ENCODE peak calls at places on chromosomes 13 and 19, in eight cellular contexts. N, J, M, Z, I, F, X and K are unnamed samples.

GRCh38 chr19:30783936-30784335 is 411.8 kb downstream of the ZNF536 start:
- DNase-seq in Z (no peak), N (no peak), M (peak), F (no peak), J (no peak), I (no peak), X (no peak), K (no peak)

GRCh38 chr13:24716011-24716410 is 35.8 kb downstream of the ATP12A start:
- DNase-seq in F (no peak), Z (no peak), J (peak), N (no peak), M (peak), X (no peak), I (no peak), K (no peak)

GRCh38 chr19:12983561-12984142 is 11.6 kb upstream of the NFIX start:
- DNase-seq in J (peak), F (peak), Z (peak), M (peak), N (peak), X (peak), I (peak), K (peak)

GRCh38 chr19:17243854-17244617 is 1.7 kb downstream of the NR2F6 start:
- DNase-seq in M (peak), F (peak), N (peak), Z (no peak), X (peak), J (peak), I (no peak), K (no peak)

GRCh38 chr19:13082192-13083007 is 20.3 kb downstream of the LYL1 start:
- DNase-seq in I (peak), X (peak), M (peak), J (peak), N (peak), Z (peak), F (peak), K (no peak)

GRCh38 chr19:48292798-48293197 is 22.9 kb downstream of the ZNF114 start:
- DNase-seq in I (peak), X (no peak), F (peak), M (no peak), Z (no peak), J (no peak), N (no peak), K (no peak)

GRCh38 chr19:3509566-3509989 is 3.5 kb downstream of the FZR1 start:
- DNase-seq in I (peak), M (no peak), N (no peak), X (no peak), J (no peak), F (no peak), Z (no peak), K (no peak)

GRCh38 chr19:1285737-1286360 is at the start of gene EFNA2:
- DNase-seq in F (no peak), J (no peak), X (no peak), I (no peak), Z (no peak), N (no peak), M (no peak), K (no peak)

GRCh38 chr13:77475345-77476084 is 60.0 kb upstream of the SCEL start:
- DNase-seq in J (no peak), F (no peak), N (no peak), M (no peak), I (no peak), X (no peak), Z (no peak), K (no peak)

GRCh38 chr13:99548448-99548847 is 47.2 kb downstream of the TM9SF2 start:
- DNase-seq in J (no peak), I (no peak), M (no peak), F (no peak), Z (peak), X (no peak), N (no peak), K (no peak)

GRCh38 chr19:36528921-36529518 is 949 bp upstream of the ZNF260 start:
- DNase-seq in I (no peak), M (peak), Z (peak), F (no peak), X (peak), N (no peak), J (peak), K (no peak)

GRCh38 chr13:110629735-110630134 is 14.4 kb downstream of the NAXD start:
- DNase-seq in I (no peak), J (no peak), Z (no peak), F (no peak), X (no peak), M (peak), N (no peak), K (no peak)

GRCh38 chr13:76331948-76332712 is 554.1 kb downstream of the KCTD12 start:
- DNase-seq in F (no peak), J (no peak), X (no peak), Z (no peak), N (no peak), I (peak), M (no peak), K (no peak)

GRCh38 chr13:107209811-107210210 is 641.9 kb upstream of the ARGLU1 start:
- DNase-seq in I (peak), Z (no peak), F (no peak), N (no peak), J (no peak), M (no peak), X (no peak), K (no peak)

GRCh38 chr13:21615427-21615826 is 11.5 kb upstream of the MICU2 start:
- DNase-seq in J (no peak), M (no peak), F (no peak), Z (no peak), I (no peak), N (no peak), X (no peak), K (no peak)

GRCh38 chr13:112202966-112203365 is 136.0 kb downstream of the SOX1 start:
- DNase-seq in X (no peak), F (no peak), N (no peak), I (no peak), Z (no peak), J (no peak), M (no peak), K (no peak)

GRCh38 chr13:34620073-34620858 is 321.8 kb upstream of the NBEA start:
- DNase-seq in F (no peak), N (no peak), M (no peak), X (no peak), Z (no peak), I (no peak), J (no peak), K (no peak)

GRCh38 chr13:60431108-60431700 is 34.2 kb downstream of the TDRD3 start:
- DNase-seq in F (peak), M (no peak), Z (peak), N (no peak), I (peak), J (no peak), X (no peak), K (no peak)

GRCh38 chr19:3849092-3849491 is 19.7 kb downstream of the ZFR2 start:
- DNase-seq in X (peak), F (no peak), I (no peak), J (peak), N (no peak), Z (peak), M (peak), K (no peak)

GRCh38 chr19:42284641-42285341 is 15.7 kb downstream of the CIC start:
- DNase-seq in M (peak), X (no peak), J (peak), I (no peak), N (peak), F (no peak), Z (peak), K (peak)

GRCh38 chr19:38733493-38734175 is 10.6 kb downstream of the CAPN12 start:
- DNase-seq in F (peak), Z (no peak), N (peak), J (peak), M (no peak), I (no peak), X (no peak), K (no peak)

GRCh38 chr13:43434185-43434584 is 352.6 kb downstream of the ENOX1 start:
- DNase-seq in X (no peak), J (no peak), I (no peak), M (no peak), Z (no peak), F (no peak), N (no peak), K (no peak)

GRCh38 chr13:45162821-45163220 is 38.0 kb downstream of the KCTD4 start:
- DNase-seq in I (peak), N (no peak), F (peak), M (no peak), Z (no peak), X (no peak), J (no peak), K (no peak)

GRCh38 chr19:8526345-8527062 is 12.5 kb upstream of the ZNF414 start:
- DNase-seq in Z (no peak), J (peak), I (peak), X (peak), N (peak), M (peak), F (peak), K (peak)

GRCh38 chr13:113220877-113221276 is 11.5 kb downstream of the CUL4A start:
- DNase-seq in J (no peak), M (peak), Z (no peak), F (peak), N (no peak), I (no peak), X (no peak), K (no peak)

GRCh38 chr19:14023404-14024235 is 4.3 kb upstream of the RLN3 start:
- DNase-seq in M (peak), F (peak), X (peak), Z (peak), I (peak), J (peak), N (peak), K (no peak)

GRCh38 chr13:73698859-73699258 is 435.3 kb downstream of the KLF12 start:
- DNase-seq in X (no peak), I (no peak), F (no peak), N (no peak), Z (no peak), J (no peak), M (no peak), K (no peak)

GRCh38 chr19:13281567-13282291 is 131.5 kb downstream of the IER2 start:
- DNase-seq in N (no peak), I (no peak), J (no peak), Z (no peak), X (no peak), M (no peak), F (no peak), K (no peak)

GRCh38 chr13:76025392-76025791 is 389.3 kb downstream of the LMO7 start:
- DNase-seq in J (no peak), N (no peak), I (no peak), Z (no peak), F (no peak), M (no peak), X (no peak), K (no peak)

GRCh38 chr19:6230991-6231448 is 48.8 kb downstream of the MLLT1 start:
- DNase-seq in J (no peak), N (no peak), M (no peak), F (no peak), I (no peak), X (no peak), Z (no peak), K (no peak)

GRCh38 chr13:100633461-100633860 is 41.1 kb downstream of the TMTC4 start:
- DNase-seq in Z (no peak), F (peak), M (no peak), I (peak), J (no peak), N (no peak), X (no peak), K (no peak)

GRCh38 chr13:113119822-113120189 is 2.8 kb upstream of the F10 start:
- DNase-seq in I (no peak), Z (no peak), N (no peak), M (no peak), X (no peak), J (no peak), F (no peak), K (no peak)

GRCh38 chr13:110448230-110448629 is 113.3 kb downstream of the RAB20 start:
- DNase-seq in J (no peak), F (no peak), Z (no peak), N (no peak), X (no peak), M (no peak), I (peak), K (no peak)

GRCh38 chr19:20359933-20360720 is 193.1 kb downstream of the ZNF486 start:
- DNase-seq in F (no peak), N (no peak), I (no peak), X (peak), M (peak), J (peak), Z (no peak), K (no peak)

GRCh38 chr13:25598421-25598820 is 226.6 kb downstream of the ATP8A2 start:
- DNase-seq in N (no peak), F (no peak), Z (no peak), I (no peak), M (no peak), J (no peak), X (no peak), K (no peak)

GRCh38 chr19:55437410-55437809 is 5.7 kb downstream of the SHISA7 start:
- DNase-seq in F (peak), J (peak), X (peak), Z (peak), M (peak), I (peak), N (no peak), K (no peak)

GRCh38 chr13:24923305-24923640 is 159.3 kb downstream of the RNF17 start:
- DNase-seq in N (no peak), F (no peak), M (no peak), X (no peak), I (peak), Z (peak), J (no peak), K (no peak)

GRCh38 chr19:2207991-2208860 is 27.9 kb downstream of the PLEKHJ1 start:
- DNase-seq in M (peak), Z (no peak), N (no peak), F (peak), J (peak), X (peak), I (peak), K (no peak)

GRCh38 chr19:12841094-12841493 is 2.8 kb downstream of the MAST1 start:
- DNase-seq in X (peak), F (no peak), J (peak), I (no peak), N (no peak), Z (no peak), M (peak), K (no peak)

GRCh38 chr13:31012285-31013024 is 80.0 kb downstream of the TEX26 start:
- DNase-seq in Z (peak), F (no peak), N (no peak), I (peak), J (peak), M (peak), X (no peak), K (no peak)

GRCh38 chr13:31011193-31011860 is 78.9 kb downstream of the TEX26 start:
- DNase-seq in J (no peak), I (no peak), F (no peak), Z (no peak), M (peak), X (no peak), N (no peak), K (no peak)

GRCh38 chr13:31007392-31007791 is 74.9 kb downstream of the TEX26 start:
- DNase-seq in I (no peak), F (no peak), J (no peak), M (peak), X (no peak), N (no peak), Z (no peak), K (no peak)

GRCh38 chr13:31008400-31009115 is 76.1 kb downstream of the TEX26 start:
- DNase-seq in N (no peak), M (peak), J (no peak), X (no peak), Z (no peak), I (peak), F (no peak), K (no peak)

DNA sequence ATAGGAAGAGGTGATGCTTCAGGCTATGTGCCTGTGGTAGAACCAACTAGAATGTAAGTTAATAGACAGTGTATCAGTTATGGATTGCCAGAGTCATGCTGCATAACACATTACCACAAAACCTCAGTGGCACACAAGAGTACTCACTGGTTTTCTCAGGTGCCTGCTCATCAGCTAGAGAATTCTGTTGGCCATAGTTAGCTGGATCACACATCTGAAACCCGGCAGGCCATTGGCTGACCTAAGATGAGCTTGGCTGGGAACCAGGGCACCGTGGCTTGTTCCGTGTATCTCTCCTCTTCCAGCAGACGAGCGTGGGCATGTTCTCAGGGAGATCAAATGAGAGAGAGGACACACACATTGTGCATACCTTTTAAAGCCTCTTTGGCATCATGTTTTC is 76.7 kb downstream of the TEX26 start:
- DNase-seq in J (no peak), N (no peak), M (peak), I (peak), X (no peak), F (no peak), Z (no peak), K (no peak)
- TF ChIP-seq CTCF in J (no peak), N (no peak), M (no peak), I (no peak), X (no peak), F (no peak), Z (no peak), K (no peak)

GRCh38 chr19:15123031-15123890 is 16.1 kb downstream of the SYDE1 start:
- DNase-seq in Z (no peak), M (no peak), N (no peak), J (no peak), F (no peak), X (no peak), I (no peak), K (no peak)

GRCh38 chr19:15122331-15123030 is 15.3 kb downstream of the SYDE1 start:
- DNase-seq in M (no peak), Z (no peak), J (no peak), X (no peak), N (no peak), I (no peak), F (no peak), K (no peak)

GRCh38 chr19:15118248-15118647 is 11.0 kb downstream of the SYDE1 start:
- DNase-seq in Z (no peak), N (no peak), F (no peak), J (no peak), M (no peak), I (no peak), X (no peak), K (no peak)

GRCh38 chr19:15118789-15119494 is 11.7 kb downstream of the SYDE1 start:
- DNase-seq in N (no peak), Z (no peak), X (no peak), F (no peak), M (no peak), I (no peak), J (no peak), K (no peak)

DNA sequence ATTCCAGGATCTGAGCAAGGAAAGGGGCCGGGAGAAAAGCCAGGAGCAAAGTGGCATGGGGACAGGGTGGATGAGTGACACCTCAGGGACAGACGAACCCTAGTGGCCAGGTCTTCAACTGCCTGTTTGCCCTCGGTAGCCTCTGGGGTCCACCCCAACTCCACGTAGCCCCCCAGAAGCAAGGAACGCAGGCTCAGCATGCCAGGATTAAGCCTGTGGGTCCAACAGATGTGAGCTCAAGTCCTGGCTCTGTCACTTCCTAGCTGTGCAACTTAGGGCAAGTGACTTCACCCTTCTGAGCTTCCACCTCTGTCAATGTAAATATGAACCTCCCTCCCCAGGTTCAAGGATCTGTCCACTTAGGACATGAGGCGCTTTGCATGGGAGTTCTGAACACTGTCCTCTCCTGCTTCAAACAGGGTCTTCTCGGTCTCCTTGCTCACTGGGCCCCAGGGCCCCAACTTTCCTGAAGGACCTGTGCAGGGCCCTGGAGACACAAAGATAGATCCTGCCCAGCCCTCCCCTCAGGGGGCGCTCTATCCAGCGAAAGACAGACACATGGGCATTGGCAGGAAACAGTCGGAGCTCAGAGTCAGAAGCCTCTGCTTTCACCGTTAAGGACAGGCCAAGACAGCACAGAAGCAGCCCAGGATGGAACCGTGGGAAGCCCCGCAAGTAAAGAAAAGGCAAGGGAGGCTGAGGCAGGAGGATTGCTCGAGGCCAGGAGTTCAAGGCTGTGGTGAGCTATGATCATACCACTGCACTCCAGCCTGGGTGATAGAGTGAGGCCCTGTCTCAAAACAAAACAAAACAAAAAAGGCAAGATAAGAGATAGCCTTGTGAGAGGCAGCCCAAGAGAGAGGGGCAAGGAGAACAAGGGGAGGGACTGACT is 13.2 kb downstream of the SYDE1 start:
- DNase-seq in N (no peak), F (no peak), M (peak), Z (no peak), X (no peak), J (peak), I (no peak), K (no peak)
- TF ChIP-seq CTCF in N (no peak), F (no peak), M (no peak), Z (no peak), X (no peak), J (peak), I (no peak), K (no peak)

GRCh38 chr13:28204043-28204442 is 65.7 kb downstream of the PAN3 start:
- DNase-seq in F (no peak), X (no peak), J (no peak), Z (no peak), N (no peak), I (no peak), M (no peak), K (no peak)

GRCh38 chr13:28204690-28205443 is 66.5 kb downstream of the PAN3 start:
- DNase-seq in Z (no peak), F (no peak), M (no peak), I (no peak), N (no peak), X (no peak), J (no peak), K (no peak)

DNA sequence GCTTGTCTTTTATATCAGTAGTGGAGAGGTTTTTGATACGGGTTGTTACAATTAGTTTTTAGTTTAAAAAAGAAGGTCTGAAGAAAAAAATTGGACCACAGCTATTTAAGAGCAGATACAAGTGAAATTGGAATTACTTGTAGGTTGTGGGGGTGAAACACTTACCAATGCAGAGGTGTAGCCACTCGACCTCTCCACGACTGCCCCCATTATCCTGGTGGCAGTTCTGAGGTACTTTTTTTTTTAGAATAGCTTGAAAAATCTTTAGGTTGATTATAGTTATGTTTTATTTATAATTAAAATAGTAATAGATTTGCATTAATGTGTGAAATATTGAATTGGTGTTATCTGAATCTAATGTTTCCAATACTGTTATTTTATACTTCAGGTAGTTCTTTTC is 60.7 kb downstream of the PAN3 start:
- DNase-seq in J (no peak), M (no peak), F (no peak), Z (no peak), X (no peak), I (no peak), N (no peak), K (no peak)
- TF ChIP-seq CTCF in J (peak), M (peak), F (no peak), Z (no peak), X (no peak), I (no peak), N (no peak), K (no peak)

GRCh38 chr13:51623473-51623872 is 39.2 kb downstream of the WDFY2 start:
- DNase-seq in J (no peak), N (no peak), M (no peak), X (no peak), Z (no peak), F (no peak), I (no peak), K (no peak)
- TF ChIP-seq CTCF in J (no peak), N (no peak), M (no peak), X (no peak), Z (no peak), F (no peak), I (no peak), K (no peak)